ENCODE peak calls at places on chromosomes 5 and 9, in six cellular contexts. P is K562, N is HepG2, T is GM12878, V is A549, A is upper lobe of left lung. R is an unnamed sample. For H3K4me1, the result is how much of the 10 kb centered on the place peaks cover.

GRCh38 chr5:78758169-78758839 is 109.7 kb upstream of the LHFPL2 start:
- ATAC-seq in P (no peak), N (peak), T (peak), V (no peak), A (no peak), R (no peak)

GRCh38 chr9:114366334-114367128 is 21.3 kb downstream of the AKNA start:
- ATAC-seq in P (no peak), N (no peak), T (peak), V (peak), A (no peak), R (peak)

GRCh38 chr5:33888582-33888981 is 3.2 kb downstream of the ADAMTS12 start:
- ATAC-seq in P (no peak), N (no peak), T (no peak), V (no peak), A (no peak), R (no peak)

GRCh38 chr5:119031905-119032304 is 39.0 kb upstream of the DMXL1 start:
- ATAC-seq in P (peak), N (peak), T (peak), V (no peak), A (no peak), R (no peak)

GRCh38 chr5:35202319-35203111 is 27.8 kb downstream of the PRLR start:
- ATAC-seq in P (peak), N (peak), T (peak), V (peak), A (no peak), R (peak)

GRCh38 chr5:73899055-73899454 is 273.1 kb downstream of the ARHGEF28 start:
- ATAC-seq in P (no peak), N (no peak), T (peak), V (no peak), A (no peak), R (no peak)

GRCh38 chr9:107269681-107270080 is 13.4 kb upstream of the RAD23B start:
- ATAC-seq in P (no peak), N (peak), T (no peak), V (no peak), A (no peak), R (no peak)

GRCh38 chr9:693460-694390 is 147.8 kb upstream of the DMRT1 start:
- ATAC-seq in P (no peak), N (no peak), T (no peak), V (no peak), A (no peak), R (peak)

GRCh38 chr5:64900618-64901017 is 131.9 kb downstream of the CWC27 start:
- ATAC-seq in P (no peak), N (peak), T (peak), V (no peak), A (no peak), R (no peak)

GRCh38 chr5:166358127-166358840 is 1933.2 kb upstream of the WWC1 start:
- ATAC-seq in P (no peak), N (no peak), T (no peak), V (no peak), A (no peak), R (no peak)

GRCh38 chr5:54794437-54794970 is 190.9 kb downstream of the ESM1 start:
- ATAC-seq in P (no peak), N (no peak), T (no peak), V (no peak), A (no peak), R (no peak)

GRCh38 chr5:106262395-106262794 is 1408.3 kb downstream of the EFNA5 start:
- ATAC-seq in P (no peak), N (no peak), T (no peak), V (no peak), A (no peak), R (no peak)

GRCh38 chr5:80054682-80055081 is 19.5 kb downstream of the THBS4 start:
- ATAC-seq in P (no peak), N (no peak), T (peak), V (no peak), A (no peak), R (no peak)

GRCh38 chr5:143650296-143650695 is 161.7 kb upstream of the HMHB1 start:
- ATAC-seq in P (no peak), N (no peak), T (peak), V (no peak), A (no peak), R (peak)

GRCh38 chr5:80057121-80057520 is 22.0 kb downstream of the THBS4 start:
- ATAC-seq in P (no peak), N (no peak), T (no peak), V (no peak), A (no peak), R (no peak)

GRCh38 chr5:119017999-119018398 is 29.7 kb upstream of the DTWD2 start:
- ATAC-seq in P (no peak), N (no peak), T (no peak), V (peak), A (no peak), R (no peak)

GRCh38 chr9:116365056-116365471 is 211.5 kb downstream of the PAPPA start:
- ATAC-seq in P (no peak), N (no peak), T (no peak), V (peak), A (peak), R (peak)

GRCh38 chr9:35056571-35057270 is 15.7 kb downstream of the VCP start:
- ATAC-seq in P (no peak), N (peak), T (peak), V (peak), A (peak), R (no peak)

GRCh38 chr9:4854191-4854590 is 61.4 kb downstream of the RCL1 start:
- ATAC-seq in P (no peak), N (no peak), T (no peak), V (no peak), A (no peak), R (no peak)

GRCh38 chr5:146640285-146640896 is 124.4 kb upstream of the GPR151 start:
- ATAC-seq in P (no peak), N (no peak), T (no peak), V (no peak), A (no peak), R (no peak)

GRCh38 chr5:78899922-78900362 is 85.2 kb downstream of the ARSB start:
- ATAC-seq in P (peak), N (peak), T (peak), V (no peak), A (peak), R (no peak)

GRCh38 chr9:129252937-129253819 is 75.1 kb upstream of the IER5L start:
- ATAC-seq in P (no peak), N (peak), T (no peak), V (peak), A (no peak), R (no peak)

GRCh38 chr5:157971466-157972324 is 112.8 kb upstream of the CLINT1 start:
- ATAC-seq in P (no peak), N (no peak), T (no peak), V (peak), A (no peak), R (no peak)

GRCh38 chr9:94212091-94212490 is 47.0 kb upstream of the ZNF169 start:
- ATAC-seq in P (peak), N (no peak), T (no peak), V (no peak), A (no peak), R (no peak)
- TF ChIP-seq EP300 in P (peak), N (no peak), T (no peak), V (no peak), A (no peak), R (no peak)

DNA sequence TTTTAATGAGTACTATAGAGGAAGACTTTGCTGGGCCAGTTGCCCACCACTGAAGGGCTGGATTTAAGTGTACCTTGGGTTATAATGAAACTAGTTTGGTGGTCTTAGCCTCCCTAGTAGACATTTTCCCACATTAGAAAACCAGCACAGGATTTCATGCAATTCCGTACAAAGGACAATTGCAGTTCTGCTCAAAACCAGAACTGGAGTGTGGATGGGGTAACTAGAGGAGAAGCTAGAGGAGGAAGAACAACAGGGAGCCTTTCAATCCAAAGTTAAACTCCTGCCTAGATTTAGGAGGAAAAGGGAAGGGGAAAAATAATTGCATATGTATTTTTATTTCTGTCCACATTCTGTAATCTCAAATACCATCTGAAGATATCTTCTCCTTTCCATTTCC is 97.5 kb upstream of the SSBP2 start:
- ATAC-seq in P (no peak), N (no peak), T (no peak), V (no peak), A (no peak), R (no peak)
- H3K4me1 ChIP-seq in P (under half), N (under half), T (under half), V (under half), A (under half), R (under half)

GRCh38 chr9:91192379-91192775 is 169.3 kb downstream of the AUH start:
- ATAC-seq in P (no peak), N (no peak), T (no peak), V (no peak), A (no peak), R (no peak)

GRCh38 chr9:91190062-91190461 is 171.7 kb downstream of the AUH start:
- ATAC-seq in P (no peak), N (no peak), T (no peak), V (no peak), A (no peak), R (no peak)

GRCh38 chr9:91192785-91193657 is 168.7 kb downstream of the AUH start:
- ATAC-seq in P (peak), N (peak), T (peak), V (peak), A (peak), R (peak)

GRCh38 chr9:91193658-91194391 is 167.9 kb downstream of the AUH start:
- ATAC-seq in P (peak), N (peak), T (peak), V (peak), A (peak), R (peak)

GRCh38 chr9:91191443-91192378 is 170.0 kb downstream of the AUH start:
- ATAC-seq in P (no peak), N (no peak), T (peak), V (no peak), A (no peak), R (no peak)
- H3K27ac ChIP-seq in P (peak), N (peak), T (no peak), V (peak), A (peak), R (peak)

DNA sequence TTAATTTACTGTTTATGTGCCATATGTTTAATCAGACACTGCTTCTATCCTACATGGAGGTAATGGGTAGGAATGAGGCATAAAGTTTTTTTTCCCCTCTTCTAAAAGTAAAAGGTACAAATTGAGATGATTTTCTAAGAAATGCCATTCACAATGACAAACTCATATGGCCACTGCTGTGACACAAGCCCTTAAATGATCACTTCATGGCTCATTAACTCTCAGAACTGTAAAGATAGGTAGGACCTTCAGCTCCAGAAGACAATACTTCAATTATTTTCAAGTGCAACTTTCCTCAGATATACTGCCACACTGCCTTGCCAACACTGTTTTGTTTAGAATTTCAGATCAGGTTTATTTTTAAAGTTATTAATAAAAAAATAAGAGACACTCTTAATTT is 362.9 kb upstream of the ZNF608 start:
- ATAC-seq in P (no peak), N (no peak), T (no peak), V (no peak), A (no peak), R (no peak)
- TF ChIP-seq EP300 in P (no peak), N (no peak), T (no peak), V (no peak), A (no peak), R (no peak)

GRCh38 chr9:118991366-118992285 is 377.6 kb downstream of the BRINP1 start:
- ATAC-seq in P (no peak), N (no peak), T (no peak), V (no peak), A (no peak), R (no peak)

GRCh38 chr9:118987167-118987566 is 382.1 kb downstream of the BRINP1 start:
- ATAC-seq in P (no peak), N (no peak), T (no peak), V (no peak), A (no peak), R (no peak)

GRCh38 chr9:118990949-118991348 is 378.3 kb downstream of the BRINP1 start:
- ATAC-seq in P (no peak), N (no peak), T (no peak), V (no peak), A (no peak), R (no peak)

GRCh38 chr9:118992813-118993747 is 376.2 kb downstream of the BRINP1 start:
- ATAC-seq in P (no peak), N (no peak), T (no peak), V (no peak), A (no peak), R (no peak)
- H3K4me1 ChIP-seq in P (under half), N (under half), T (under half), V (under half), A (under half), R (under half)

GRCh38 chr5:140327589-140327988 is 18.8 kb downstream of the HBEGF start:
- ATAC-seq in P (no peak), N (peak), T (no peak), V (no peak), A (no peak), R (no peak)

GRCh38 chr5:140325486-140325885 is 20.9 kb downstream of the HBEGF start:
- ATAC-seq in P (no peak), N (no peak), T (no peak), V (no peak), A (no peak), R (no peak)

GRCh38 chr5:140328036-140328764 is 18.2 kb downstream of the HBEGF start:
- ATAC-seq in P (no peak), N (peak), T (peak), V (no peak), A (no peak), R (no peak)

GRCh38 chr5:140331638-140332037 is 14.8 kb downstream of the HBEGF start:
- ATAC-seq in P (no peak), N (no peak), T (no peak), V (no peak), A (no peak), R (no peak)

GRCh38 chr5:140329739-140330481 is 16.5 kb downstream of the HBEGF start:
- ATAC-seq in P (no peak), N (no peak), T (no peak), V (peak), A (no peak), R (no peak)
- H3K27ac ChIP-seq in P (no peak), N (no peak), T (no peak), V (no peak), A (no peak), R (peak)

GRCh38 chr9:3028535-3028934 is 184.6 kb upstream of the PUM3 start:
- ATAC-seq in P (no peak), N (no peak), T (no peak), V (no peak), A (no peak), R (no peak)
- TF ChIP-seq EP300 in P (no peak), N (no peak), T (no peak), V (no peak), A (no peak), R (no peak)

GRCh38 chr5:172171118-172171775 is 16.8 kb downstream of the STK10 start:
- ATAC-seq in P (no peak), N (no peak), T (no peak), V (no peak), A (no peak), R (no peak)
- H3K4me1 ChIP-seq in P (under half), N (under half), T (under half), V (under half), A (half or more), R (under half)

R was measured in gastroesophageal sphincter.